ENCODE peak calls at places on chromosome 18, in ten cellular contexts. One of them, this sample, is unnamed.

GRCh38 chr18:67192535-67192934 is 324.0 kb downstream of the DSEL start:
- DNase-seq in suprapubic skin: no peak
- DNase-seq in IMR-90: no peak
- DNase-seq in astrocyte of the spinal cord: no peak
- DNase-seq in stimulated activated CD4-positive, alpha-beta T cell treated with anti-CD3 and anti-CD28 coated beads, Interleukin-2, amount 100 ng/mL, for 24 hours: no peak
- DNase-seq in body of pancreas: no peak
- DNase-seq in ACHN: no peak
- DNase-seq in GF-D8: no peak
- DNase-seq in activated CD8-positive, alpha-beta memory T cell treated with anti-CD3 and anti-CD28 coated beads for 1 hour: no peak
- DNase-seq in A549: no peak
- DNase-seq in this sample: no peak

GRCh38 chr18:42525905-42526304 is 570.9 kb downstream of the PIK3C3 start:
- DNase-seq in IMR-90: no peak
- DNase-seq in GF-D8: no peak
- DNase-seq in ACHN: no peak
- DNase-seq in stimulated activated CD4-positive, alpha-beta T cell treated with anti-CD3 and anti-CD28 coated beads, Interleukin-2, amount 100 ng/mL, for 24 hours: no peak
- DNase-seq in astrocyte of the spinal cord: no peak
- DNase-seq in activated CD8-positive, alpha-beta memory T cell treated with anti-CD3 and anti-CD28 coated beads for 1 hour: no peak
- DNase-seq in body of pancreas: peak
- DNase-seq in A549: no peak
- DNase-seq in suprapubic skin: no peak
- DNase-seq in this sample: no peak

GRCh38 chr18:63892544-63892943 is 5.0 kb downstream of the SERPINB2 start:
- DNase-seq in IMR-90: no peak
- DNase-seq in stimulated activated CD4-positive, alpha-beta T cell treated with anti-CD3 and anti-CD28 coated beads, Interleukin-2, amount 100 ng/mL, for 24 hours: no peak
- DNase-seq in ACHN: no peak
- DNase-seq in astrocyte of the spinal cord: no peak
- DNase-seq in GF-D8: peak
- DNase-seq in A549: no peak
- DNase-seq in suprapubic skin: no peak
- DNase-seq in activated CD8-positive, alpha-beta memory T cell treated with anti-CD3 and anti-CD28 coated beads for 1 hour: no peak
- DNase-seq in body of pancreas: no peak
- DNase-seq in this sample: no peak

GRCh38 chr18:59902180-59902992 is 2.6 kb downstream of the PMAIP1 start:
- DNase-seq in IMR-90: peak
- DNase-seq in activated CD8-positive, alpha-beta memory T cell treated with anti-CD3 and anti-CD28 coated beads for 1 hour: no peak
- DNase-seq in stimulated activated CD4-positive, alpha-beta T cell treated with anti-CD3 and anti-CD28 coated beads, Interleukin-2, amount 100 ng/mL, for 24 hours: no peak
- DNase-seq in ACHN: peak
- DNase-seq in body of pancreas: no peak
- DNase-seq in GF-D8: no peak
- DNase-seq in A549: no peak
- DNase-seq in suprapubic skin: no peak
- DNase-seq in astrocyte of the spinal cord: peak
- DNase-seq in this sample: no peak

GRCh38 chr18:79690586-79691482 is 11.2 kb downstream of the CTDP1 start:
- DNase-seq in GF-D8: no peak
- DNase-seq in suprapubic skin: no peak
- DNase-seq in IMR-90: no peak
- DNase-seq in A549: no peak
- DNase-seq in ACHN: no peak
- DNase-seq in stimulated activated CD4-positive, alpha-beta T cell treated with anti-CD3 and anti-CD28 coated beads, Interleukin-2, amount 100 ng/mL, for 24 hours: no peak
- DNase-seq in astrocyte of the spinal cord: no peak
- DNase-seq in body of pancreas: no peak
- DNase-seq in activated CD8-positive, alpha-beta memory T cell treated with anti-CD3 and anti-CD28 coated beads for 1 hour: no peak
- DNase-seq in this sample: no peak

GRCh38 chr18:10588975-10589374 is 63.1 kb downstream of the NAPG start:
- DNase-seq in GF-D8: no peak
- DNase-seq in ACHN: no peak
- DNase-seq in body of pancreas: no peak
- DNase-seq in A549: no peak
- DNase-seq in astrocyte of the spinal cord: no peak
- DNase-seq in stimulated activated CD4-positive, alpha-beta T cell treated with anti-CD3 and anti-CD28 coated beads, Interleukin-2, amount 100 ng/mL, for 24 hours: no peak
- DNase-seq in suprapubic skin: no peak
- DNase-seq in IMR-90: peak
- DNase-seq in activated CD8-positive, alpha-beta memory T cell treated with anti-CD3 and anti-CD28 coated beads for 1 hour: no peak
- DNase-seq in this sample: no peak

GRCh38 chr18:27715751-27716150 is 461.2 kb downstream of the CDH2 start:
- DNase-seq in activated CD8-positive, alpha-beta memory T cell treated with anti-CD3 and anti-CD28 coated beads for 1 hour: no peak
- DNase-seq in ACHN: no peak
- DNase-seq in GF-D8: no peak
- DNase-seq in body of pancreas: no peak
- DNase-seq in A549: no peak
- DNase-seq in suprapubic skin: no peak
- DNase-seq in IMR-90: no peak
- DNase-seq in astrocyte of the spinal cord: no peak
- DNase-seq in stimulated activated CD4-positive, alpha-beta T cell treated with anti-CD3 and anti-CD28 coated beads, Interleukin-2, amount 100 ng/mL, for 24 hours: no peak
- DNase-seq in this sample: no peak

GRCh38 chr18:54950221-54950620 is 9.0 kb downstream of the CCDC68 start:
- DNase-seq in astrocyte of the spinal cord: no peak
- DNase-seq in GF-D8: no peak
- DNase-seq in ACHN: no peak
- DNase-seq in activated CD8-positive, alpha-beta memory T cell treated with anti-CD3 and anti-CD28 coated beads for 1 hour: no peak
- DNase-seq in suprapubic skin: no peak
- DNase-seq in A549: no peak
- DNase-seq in IMR-90: no peak
- DNase-seq in body of pancreas: peak
- DNase-seq in stimulated activated CD4-positive, alpha-beta T cell treated with anti-CD3 and anti-CD28 coated beads, Interleukin-2, amount 100 ng/mL, for 24 hours: no peak
- DNase-seq in this sample: no peak

GRCh38 chr18:500556-501405 is at the start of gene COLEC12:
- DNase-seq in stimulated activated CD4-positive, alpha-beta T cell treated with anti-CD3 and anti-CD28 coated beads, Interleukin-2, amount 100 ng/mL, for 24 hours: no peak
- DNase-seq in ACHN: no peak
- DNase-seq in body of pancreas: peak
- DNase-seq in astrocyte of the spinal cord: peak
- DNase-seq in A549: no peak
- DNase-seq in GF-D8: no peak
- DNase-seq in IMR-90: no peak
- DNase-seq in activated CD8-positive, alpha-beta memory T cell treated with anti-CD3 and anti-CD28 coated beads for 1 hour: no peak
- DNase-seq in suprapubic skin: no peak
- DNase-seq in this sample: no peak

GRCh38 chr18:49832221-49832647 is 18.9 kb upstream of the ACAA2 start:
- DNase-seq in body of pancreas: no peak
- DNase-seq in suprapubic skin: no peak
- DNase-seq in GF-D8: no peak
- DNase-seq in IMR-90: no peak
- DNase-seq in A549: no peak
- DNase-seq in activated CD8-positive, alpha-beta memory T cell treated with anti-CD3 and anti-CD28 coated beads for 1 hour: no peak
- DNase-seq in stimulated activated CD4-positive, alpha-beta T cell treated with anti-CD3 and anti-CD28 coated beads, Interleukin-2, amount 100 ng/mL, for 24 hours: no peak
- DNase-seq in ACHN: no peak
- DNase-seq in astrocyte of the spinal cord: no peak
- DNase-seq in this sample: no peak

GRCh38 chr18:41126541-41127235 is 828.3 kb upstream of the PIK3C3 start:
- DNase-seq in GF-D8: no peak
- DNase-seq in activated CD8-positive, alpha-beta memory T cell treated with anti-CD3 and anti-CD28 coated beads for 1 hour: no peak
- DNase-seq in ACHN: no peak
- DNase-seq in A549: no peak
- DNase-seq in astrocyte of the spinal cord: peak
- DNase-seq in IMR-90: peak
- DNase-seq in suprapubic skin: no peak
- DNase-seq in stimulated activated CD4-positive, alpha-beta T cell treated with anti-CD3 and anti-CD28 coated beads, Interleukin-2, amount 100 ng/mL, for 24 hours: no peak
- DNase-seq in body of pancreas: no peak
- DNase-seq in this sample: no peak

GRCh38 chr18:24068945-24069693 is 54.6 kb downstream of the TTC39C start:
- DNase-seq in suprapubic skin: no peak
- DNase-seq in activated CD8-positive, alpha-beta memory T cell treated with anti-CD3 and anti-CD28 coated beads for 1 hour: no peak
- DNase-seq in body of pancreas: no peak
- DNase-seq in IMR-90: no peak
- DNase-seq in ACHN: no peak
- DNase-seq in A549: no peak
- DNase-seq in stimulated activated CD4-positive, alpha-beta T cell treated with anti-CD3 and anti-CD28 coated beads, Interleukin-2, amount 100 ng/mL, for 24 hours: no peak
- DNase-seq in GF-D8: no peak
- DNase-seq in astrocyte of the spinal cord: no peak
- DNase-seq in this sample: no peak

GRCh38 chr18:50138181-50139064 is 56.5 kb downstream of the MYO5B start:
- DNase-seq in A549: no peak
- DNase-seq in activated CD8-positive, alpha-beta memory T cell treated with anti-CD3 and anti-CD28 coated beads for 1 hour: no peak
- DNase-seq in body of pancreas: no peak
- DNase-seq in IMR-90: no peak
- DNase-seq in suprapubic skin: no peak
- DNase-seq in GF-D8: no peak
- DNase-seq in astrocyte of the spinal cord: peak
- DNase-seq in stimulated activated CD4-positive, alpha-beta T cell treated with anti-CD3 and anti-CD28 coated beads, Interleukin-2, amount 100 ng/mL, for 24 hours: no peak
- DNase-seq in ACHN: no peak
- DNase-seq in this sample: no peak

GRCh38 chr18:3869848-3870247 is 419.9 kb downstream of the TGIF1 start:
- DNase-seq in activated CD8-positive, alpha-beta memory T cell treated with anti-CD3 and anti-CD28 coated beads for 1 hour: no peak
- DNase-seq in ACHN: peak
- DNase-seq in stimulated activated CD4-positive, alpha-beta T cell treated with anti-CD3 and anti-CD28 coated beads, Interleukin-2, amount 100 ng/mL, for 24 hours: no peak
- DNase-seq in A549: peak
- DNase-seq in body of pancreas: no peak
- DNase-seq in IMR-90: peak
- DNase-seq in suprapubic skin: no peak
- DNase-seq in GF-D8: peak
- DNase-seq in astrocyte of the spinal cord: peak
- DNase-seq in this sample: no peak

GRCh38 chr18:40325988-40326387 is 1629.0 kb upstream of the PIK3C3 start:
- DNase-seq in ACHN: no peak
- DNase-seq in A549: no peak
- DNase-seq in activated CD8-positive, alpha-beta memory T cell treated with anti-CD3 and anti-CD28 coated beads for 1 hour: no peak
- DNase-seq in astrocyte of the spinal cord: no peak
- DNase-seq in IMR-90: no peak
- DNase-seq in stimulated activated CD4-positive, alpha-beta T cell treated with anti-CD3 and anti-CD28 coated beads, Interleukin-2, amount 100 ng/mL, for 24 hours: no peak
- DNase-seq in suprapubic skin: no peak
- DNase-seq in GF-D8: no peak
- DNase-seq in body of pancreas: no peak
- DNase-seq in this sample: no peak

GRCh38 chr18:59272971-59273935 is at the start of gene RAX:
- DNase-seq in activated CD8-positive, alpha-beta memory T cell treated with anti-CD3 and anti-CD28 coated beads for 1 hour: no peak
- DNase-seq in astrocyte of the spinal cord: no peak
- DNase-seq in GF-D8: no peak
- DNase-seq in ACHN: no peak
- DNase-seq in IMR-90: no peak
- DNase-seq in A549: peak
- DNase-seq in suprapubic skin: no peak
- DNase-seq in stimulated activated CD4-positive, alpha-beta T cell treated with anti-CD3 and anti-CD28 coated beads, Interleukin-2, amount 100 ng/mL, for 24 hours: peak
- DNase-seq in body of pancreas: peak
- DNase-seq in this sample: no peak

This sample was measured in naive thymus-derived CD4-positive, alpha-beta T cell.